ENCODE peak calls at places on chromosomes 16 and 17, in four cellular contexts. One of them, this sample, is unnamed. For H3K27me3, the result is how much of the 10 kb centered on the place peaks cover.

GRCh38 chr17:7191571-7192270 is 12.6 kb upstream of the ASGR1 start:
- DNase-seq in Peyer's patch: no peak
- DNase-seq in SJCRH30: peak
- DNase-seq in HCT116: no peak
- DNase-seq in this sample: peak

GRCh38 chr16:86531641-86532525 is 21.6 kb downstream of the FOXF1 start:
- DNase-seq in Peyer's patch: no peak
- DNase-seq in SJCRH30: no peak
- DNase-seq in HCT116: no peak
- DNase-seq in this sample: peak

GRCh38 chr17:8628609-8629169 is 1.8 kb downstream of the MYH10 start:
- DNase-seq in Peyer's patch: no peak
- DNase-seq in SJCRH30: no peak
- DNase-seq in HCT116: no peak
- DNase-seq in this sample: no peak

GRCh38 chr16:85384831-85385462 is 228.2 kb upstream of the GSE1 start:
- DNase-seq in Peyer's patch: peak
- DNase-seq in SJCRH30: no peak
- DNase-seq in HCT116: no peak
- DNase-seq in this sample: peak

GRCh38 chr17:52515927-52516326 is 357.4 kb upstream of the CA10 start:
- DNase-seq in Peyer's patch: no peak
- DNase-seq in SJCRH30: no peak
- DNase-seq in HCT116: no peak
- DNase-seq in this sample: no peak

GRCh38 chr17:9843152-9844010 is 17.7 kb downstream of the GLP2R start:
- DNase-seq in Peyer's patch: no peak
- DNase-seq in SJCRH30: no peak
- DNase-seq in HCT116: no peak
- DNase-seq in this sample: no peak

GRCh38 chr17:73205326-73205980 is 12.6 kb downstream of the COG1 start:
- DNase-seq in Peyer's patch: peak
- DNase-seq in SJCRH30: no peak
- DNase-seq in HCT116: no peak
- DNase-seq in this sample: no peak

GRCh38 chr17:7311110-7311698 is 3.8 kb downstream of the EIF5A start:
- DNase-seq in Peyer's patch: no peak
- DNase-seq in SJCRH30: no peak
- DNase-seq in HCT116: no peak
- DNase-seq in this sample: no peak

GRCh38 chr16:55817236-55817912 is 15.5 kb downstream of the CES1 start:
- DNase-seq in Peyer's patch: no peak
- DNase-seq in SJCRH30: no peak
- DNase-seq in HCT116: no peak
- DNase-seq in this sample: no peak

GRCh38 chr16:3637371-3637923 is 17.0 kb upstream of the DNASE1 start:
- DNase-seq in Peyer's patch: peak
- DNase-seq in SJCRH30: no peak
- DNase-seq in HCT116: no peak
- DNase-seq in this sample: no peak

GRCh38 chr17:77286641-77287431 is 146.1 kb downstream of the SEC14L1 start:
- DNase-seq in Peyer's patch: peak
- DNase-seq in SJCRH30: peak
- DNase-seq in HCT116: peak
- DNase-seq in this sample: peak

GRCh38 chr17:59838196-59838911 is 54.4 kb downstream of the TUBD1 start:
- DNase-seq in Peyer's patch: peak
- DNase-seq in SJCRH30: no peak
- DNase-seq in HCT116: no peak
- DNase-seq in this sample: no peak

GRCh38 chr16:46991729-46992704 is 18.5 kb upstream of the DNAJA2 start:
- DNase-seq in Peyer's patch: no peak
- DNase-seq in SJCRH30: no peak
- DNase-seq in HCT116: no peak
- DNase-seq in this sample: no peak

GRCh38 chr16:78929798-78930197 is 670.7 kb downstream of the MAF start:
- DNase-seq in Peyer's patch: no peak
- DNase-seq in SJCRH30: no peak
- DNase-seq in HCT116: no peak
- DNase-seq in this sample: no peak

GRCh38 chr17:16968786-16969185 is 3.1 kb downstream of the TNFRSF13B start:
- DNase-seq in Peyer's patch: no peak
- DNase-seq in SJCRH30: no peak
- DNase-seq in HCT116: no peak
- DNase-seq in this sample: no peak

GRCh38 chr17:75876938-75877751 is 1.2 kb downstream of the TRIM47 start:
- DNase-seq in Peyer's patch: peak
- DNase-seq in SJCRH30: peak
- DNase-seq in HCT116: peak
- DNase-seq in this sample: peak

GRCh38 chr17:29588561-29589411 is 662 bp downstream of the GIT1 start:
- DNase-seq in Peyer's patch: peak
- DNase-seq in SJCRH30: peak
- DNase-seq in HCT116: no peak
- DNase-seq in this sample: peak

GRCh38 chr17:65925606-65926307 is 266.2 kb downstream of the CEP112 start:
- DNase-seq in Peyer's patch: no peak
- DNase-seq in SJCRH30: no peak
- DNase-seq in HCT116: no peak
- DNase-seq in this sample: no peak

GRCh38 chr17:20995873-20996723 is 46.7 kb downstream of the USP22 start:
- DNase-seq in Peyer's patch: peak
- DNase-seq in SJCRH30: no peak
- DNase-seq in HCT116: no peak
- DNase-seq in this sample: no peak

GRCh38 chr16:69204106-69204655 is 17.2 kb downstream of the SNTB2 start:
- DNase-seq in Peyer's patch: no peak
- DNase-seq in SJCRH30: no peak
- DNase-seq in HCT116: no peak
- DNase-seq in this sample: no peak

GRCh38 chr17:78748730-78749317 is 33.2 kb downstream of the CYTH1 start:
- DNase-seq in Peyer's patch: peak
- DNase-seq in SJCRH30: no peak
- DNase-seq in HCT116: no peak
- DNase-seq in this sample: no peak

GRCh38 chr16:16019488-16019887 is 70.1 kb downstream of the ABCC1 start:
- DNase-seq in Peyer's patch: no peak
- DNase-seq in SJCRH30: no peak
- DNase-seq in HCT116: peak
- DNase-seq in this sample: peak

GRCh38 chr16:398551-399277 is 1.7 kb downstream of the NME4 start:
- DNase-seq in Peyer's patch: no peak
- DNase-seq in SJCRH30: no peak
- DNase-seq in HCT116: no peak
- DNase-seq in this sample: no peak

GRCh38 chr16:396199-396598 is 800 bp upstream of the NME4 start:
- DNase-seq in Peyer's patch: no peak
- DNase-seq in SJCRH30: no peak
- DNase-seq in HCT116: no peak
- DNase-seq in this sample: no peak

GRCh38 chr16:397736-398332 is 835 bp downstream of the NME4 start:
- DNase-seq in Peyer's patch: peak
- DNase-seq in SJCRH30: peak
- DNase-seq in HCT116: peak
- DNase-seq in this sample: peak

GRCh38 chr16:396605-397004 is 394 bp upstream of the NME4 start:
- DNase-seq in Peyer's patch: no peak
- DNase-seq in SJCRH30: peak
- DNase-seq in HCT116: no peak
- DNase-seq in this sample: no peak

DNA sequence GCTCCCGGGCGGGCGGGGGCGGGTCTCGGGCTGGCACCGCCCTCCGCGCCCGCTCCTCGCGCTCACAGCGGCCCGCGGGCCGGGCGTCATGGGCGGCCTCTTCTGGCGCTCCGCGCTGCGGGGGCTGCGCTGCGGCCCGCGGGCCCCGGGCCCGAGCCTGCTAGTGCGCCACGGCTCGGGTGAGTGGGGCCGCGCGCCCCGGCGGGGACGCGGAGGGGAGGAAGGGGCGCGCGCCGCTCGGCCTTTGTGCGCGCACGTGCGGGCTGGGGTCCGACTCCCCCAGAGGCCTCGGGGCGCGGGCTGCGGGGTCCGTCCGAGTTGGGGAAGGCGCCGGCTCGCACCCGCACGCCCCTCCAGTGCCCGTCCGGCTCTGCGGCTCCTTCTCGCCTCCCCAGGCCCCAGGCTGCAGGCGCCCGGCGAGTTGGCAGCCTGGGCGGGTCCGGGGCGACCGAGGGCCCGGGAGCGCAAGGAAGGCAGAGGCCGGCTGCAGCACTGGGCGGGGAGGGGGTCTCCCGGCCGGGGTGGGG is at the start of gene NME4:
- DNase-seq in Peyer's patch: no peak
- DNase-seq in SJCRH30: peak
- DNase-seq in HCT116: no peak
- DNase-seq in this sample: no peak
- H3K27ac ChIP-seq in Peyer's patch: peak
- H3K27ac ChIP-seq in SJCRH30: no peak
- H3K27ac ChIP-seq in HCT116: peak
- H3K27ac ChIP-seq in this sample: no peak

DNA sequence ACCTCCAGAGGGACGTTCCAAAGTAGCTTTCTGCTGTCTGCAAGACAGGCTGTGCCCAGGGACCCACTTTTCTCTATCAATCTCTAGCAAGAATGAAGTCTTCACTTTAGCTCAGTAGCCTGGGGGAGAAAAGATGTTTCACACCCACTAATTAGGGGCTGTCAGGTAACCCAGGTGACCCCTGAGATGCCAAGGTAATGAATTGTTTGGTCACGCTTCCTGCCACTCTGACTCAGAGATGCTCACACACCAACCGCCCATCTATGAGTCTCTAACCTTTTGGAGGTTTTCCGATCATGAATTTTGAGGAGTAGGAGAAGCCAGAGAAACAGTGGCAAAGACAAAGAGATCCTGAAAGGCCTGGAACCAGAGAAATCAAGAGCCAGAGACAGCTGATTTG is 220.0 kb upstream of the SOX9 start:
- DNase-seq in Peyer's patch: no peak
- DNase-seq in SJCRH30: no peak
- DNase-seq in HCT116: peak
- DNase-seq in this sample: no peak
- H3K27me3 ChIP-seq in Peyer's patch: under half
- H3K27me3 ChIP-seq in SJCRH30: under half
- H3K27me3 ChIP-seq in HCT116: under half
- H3K27me3 ChIP-seq in this sample: under half

DNA sequence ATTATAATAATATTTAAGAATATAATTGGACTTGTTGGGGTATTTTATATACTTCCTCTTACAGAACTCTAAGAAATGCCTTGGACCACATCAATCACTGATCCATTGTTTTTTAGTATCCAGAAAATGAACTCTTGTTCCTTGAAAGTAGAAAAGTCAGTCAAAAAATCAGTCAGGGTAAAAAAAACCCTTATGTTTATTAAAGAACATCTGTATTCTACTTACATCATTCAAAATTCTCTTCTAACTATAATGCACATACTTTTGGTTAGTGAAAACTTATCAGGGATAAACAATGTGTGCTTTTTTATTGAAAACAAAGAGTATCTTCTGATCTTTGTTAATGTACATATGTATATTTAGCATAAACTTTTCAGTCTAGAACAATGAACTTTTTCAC is 23.5 kb upstream of the CDR2 start:
- DNase-seq in Peyer's patch: no peak
- DNase-seq in SJCRH30: no peak
- DNase-seq in HCT116: no peak
- DNase-seq in this sample: no peak
- H3K27ac ChIP-seq in Peyer's patch: no peak
- H3K27ac ChIP-seq in SJCRH30: peak
- H3K27ac ChIP-seq in HCT116: no peak
- H3K27ac ChIP-seq in this sample: no peak

DNA sequence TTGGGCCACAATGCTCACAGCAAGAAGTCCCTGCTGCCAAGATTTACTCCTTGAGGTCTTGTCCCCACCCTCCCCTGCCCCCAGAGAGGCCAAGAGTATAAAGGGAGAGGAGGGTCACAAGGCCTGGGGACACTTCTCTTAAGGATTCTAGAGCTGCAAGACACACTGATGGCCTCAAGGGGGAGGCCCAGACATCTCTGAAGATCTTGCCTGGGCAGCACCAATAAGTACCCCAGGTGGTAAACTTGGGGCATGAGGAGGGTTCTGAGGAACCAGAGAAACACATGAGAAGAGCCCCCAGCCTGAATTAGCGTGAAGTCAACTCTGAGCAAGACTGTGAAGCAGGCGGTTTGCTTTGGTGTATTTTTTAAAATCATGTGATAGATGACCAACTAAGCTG is 26.8 kb upstream of the MTMR4 start:
- DNase-seq in Peyer's patch: no peak
- DNase-seq in SJCRH30: no peak
- DNase-seq in HCT116: peak
- DNase-seq in this sample: no peak
- H3K27me3 ChIP-seq in Peyer's patch: under half
- H3K27me3 ChIP-seq in SJCRH30: under half
- H3K27me3 ChIP-seq in HCT116: under half
- H3K27me3 ChIP-seq in this sample: under half

GRCh38 chr17:44087319-44087718 is 16.8 kb downstream of the G6PC3 start:
- DNase-seq in Peyer's patch: no peak
- DNase-seq in SJCRH30: no peak
- DNase-seq in HCT116: no peak
- DNase-seq in this sample: no peak
- H3K27ac ChIP-seq in Peyer's patch: no peak
- H3K27ac ChIP-seq in SJCRH30: no peak
- H3K27ac ChIP-seq in HCT116: peak
- H3K27ac ChIP-seq in this sample: peak

DNA sequence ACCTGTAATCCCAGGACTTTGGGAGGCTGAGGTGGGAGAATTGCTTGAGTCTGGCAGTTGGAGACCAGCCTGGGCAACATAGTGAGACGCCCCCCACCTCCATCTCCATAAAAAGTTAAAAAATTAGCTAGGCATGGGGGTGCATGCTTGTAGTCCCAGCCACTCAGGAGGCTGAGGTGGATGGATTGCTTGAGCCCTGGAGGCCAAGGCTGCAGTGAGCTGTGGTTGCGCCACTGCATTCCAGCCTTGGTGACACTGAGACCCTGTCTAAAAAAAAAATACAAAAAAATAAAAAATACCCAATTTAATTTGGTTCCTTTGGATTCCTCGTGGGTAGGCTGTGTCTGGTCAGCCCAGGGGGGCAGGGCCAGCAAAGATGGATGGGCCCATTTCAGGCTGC is 26.1 kb upstream of the TAC4 start:
- DNase-seq in Peyer's patch: no peak
- DNase-seq in SJCRH30: no peak
- DNase-seq in HCT116: no peak
- DNase-seq in this sample: no peak
- H3K27me3 ChIP-seq in Peyer's patch: under half
- H3K27me3 ChIP-seq in SJCRH30: under half
- H3K27me3 ChIP-seq in HCT116: under half
- H3K27me3 ChIP-seq in this sample: under half